ENCODE peak calls at places on chromosomes 16 and 17, in ten cellular contexts. Q, L, X, I, H, B, E, S, T and G are unnamed samples.
A peak's percentile ranks its signal among the peaks of the same experiment; 100 is the strongest.

GRCh38 chr16:30430428-30430970 is 669 bp upstream of the DCTPP1 start:
- DNase-seq in Q (no peak), L (no peak), X (no peak), I (no peak), H (no peak), B (peak; percentile 23), E (no peak), S (peak; percentile 63), T (no peak), G (no peak)

GRCh38 chr17:49333806-49334205 is 28.2 kb downstream of the ZNF652 start:
- DNase-seq in Q (no peak), L (no peak), X (peak; percentile 62), I (no peak), H (no peak), B (no peak), E (no peak), S (no peak), T (no peak), G (peak; percentile 14)

GRCh38 chr17:6040473-6040872 is 29.7 kb upstream of the WSCD1 start:
- DNase-seq in Q (no peak), L (no peak), X (no peak), I (no peak), H (no peak), B (no peak), E (no peak), S (no peak), T (no peak), G (no peak)

GRCh38 chr17:17421346-17422216 is 55.2 kb upstream of the MED9 start:
- DNase-seq in Q (no peak), L (no peak), X (no peak), I (no peak), H (no peak), B (no peak), E (no peak), S (peak; percentile 10), T (no peak), G (no peak)

GRCh38 chr17:73232587-73233373 is 28.9 kb downstream of the CPSF4L start:
- DNase-seq in Q (no peak), L (no peak), X (peak; percentile 23), I (peak; percentile 30), H (peak; percentile 14), B (peak; percentile 26), E (peak; percentile 67), S (peak; percentile 62), T (no peak), G (peak; percentile 51)

GRCh38 chr17:51046527-51047384 is 73.9 kb downstream of the SPAG9 start:
- DNase-seq in Q (no peak), L (peak; percentile 76), X (peak; percentile 87), I (no peak), H (peak; percentile 85), B (peak; percentile 58), E (peak; percentile 89), S (no peak), T (peak; percentile 94), G (peak; percentile 33)

GRCh38 chr17:72240333-72240732 is 119.5 kb downstream of the SOX9 start:
- DNase-seq in Q (no peak), L (no peak), X (no peak), I (no peak), H (no peak), B (no peak), E (no peak), S (no peak), T (no peak), G (no peak)

GRCh38 chr17:46770818-46771600 is 47.5 kb downstream of the WNT3 start:
- DNase-seq in Q (no peak), L (no peak), X (peak; percentile 23), I (no peak), H (no peak), B (peak; percentile 43), E (peak; percentile 83), S (no peak), T (peak; percentile 91), G (no peak)

GRCh38 chr16:71648162-71648561 is 22.2 kb downstream of the MARVELD3 start:
- DNase-seq in Q (no peak), L (no peak), X (no peak), I (no peak), H (no peak), B (no peak), E (no peak), S (no peak), T (no peak), G (no peak)

GRCh38 chr16:71645450-71645849 is 19.5 kb downstream of the MARVELD3 start:
- DNase-seq in Q (no peak), L (no peak), X (peak; percentile 38), I (no peak), H (peak; percentile 44), B (no peak), E (peak; percentile 23), S (no peak), T (peak; percentile 73), G (peak; percentile 46)

GRCh38 chr16:71647391-71647790 is 21.4 kb downstream of the MARVELD3 start:
- DNase-seq in Q (no peak), L (no peak), X (no peak), I (no peak), H (no peak), B (no peak), E (no peak), S (no peak), T (no peak), G (no peak)

DNA sequence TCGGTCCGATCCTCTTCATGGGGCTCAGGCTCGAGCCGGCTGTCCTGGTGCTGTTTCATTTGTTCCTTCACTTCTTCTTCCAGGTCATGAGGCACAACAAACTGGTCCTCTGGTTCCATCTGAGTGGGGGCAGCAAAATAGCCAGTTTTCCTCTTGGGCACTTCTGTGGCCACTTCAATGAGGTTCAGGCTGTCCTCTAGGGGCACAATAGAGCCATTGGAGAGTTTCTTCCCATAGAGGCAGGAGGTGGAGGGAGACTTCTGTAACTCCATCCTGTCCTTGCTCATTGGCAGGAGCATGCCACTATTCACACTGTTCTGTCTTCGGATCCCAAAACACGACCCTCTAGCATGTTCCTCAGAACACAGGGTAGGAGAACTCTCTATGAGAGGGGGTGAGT is 22.9 kb downstream of the MARVELD3 start:
- DNase-seq in Q (no peak), L (no peak), X (no peak), I (no peak), H (no peak), B (no peak), E (no peak), S (no peak), T (peak; percentile 69), G (peak; percentile 7)
- TF ChIP-seq CTCF in Q (no peak), L (peak; percentile 26), X (peak; percentile 20), I (no peak), H (peak; percentile 67), B (no peak), E (peak; percentile 23), S (no peak), T (peak; percentile 75), G (peak; percentile 55)

DNA sequence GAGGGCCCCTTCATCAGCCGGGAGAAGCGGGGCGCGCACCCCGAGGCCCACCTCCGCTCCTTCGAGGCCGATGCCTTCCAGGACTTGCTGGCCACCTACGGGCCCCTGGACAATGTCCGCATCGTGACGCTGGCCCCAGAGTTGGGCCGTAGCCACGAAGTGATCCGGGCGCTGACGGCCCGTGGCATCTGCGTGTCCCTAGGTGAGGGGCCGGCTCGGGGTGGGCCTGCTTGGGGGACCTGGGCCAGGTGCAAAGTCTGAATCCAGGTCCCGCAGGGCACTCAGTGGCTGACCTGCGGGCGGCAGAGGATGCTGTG is 3.5 kb downstream of the CEMP1 start:
- DNase-seq in Q (no peak), L (no peak), X (no peak), I (no peak), H (no peak), B (no peak), E (no peak), S (no peak), T (no peak), G (no peak)
- H3K36me3 ChIP-seq in Q (peaks cover 32% of the 10 kb centered on the region), L (no peaks in the 10 kb centered on the region), X (peaks cover 57% of the 10 kb centered on the region), I (peaks cover 23% of the 10 kb centered on the region), H (peaks cover 41% of the 10 kb centered on the region), B (peaks cover 74% of the 10 kb centered on the region), E (no peaks in the 10 kb centered on the region), S (peaks cover 62% of the 10 kb centered on the region), T (peaks cover 57% of the 10 kb centered on the region), G (peaks cover 19% of the 10 kb centered on the region)

DNA sequence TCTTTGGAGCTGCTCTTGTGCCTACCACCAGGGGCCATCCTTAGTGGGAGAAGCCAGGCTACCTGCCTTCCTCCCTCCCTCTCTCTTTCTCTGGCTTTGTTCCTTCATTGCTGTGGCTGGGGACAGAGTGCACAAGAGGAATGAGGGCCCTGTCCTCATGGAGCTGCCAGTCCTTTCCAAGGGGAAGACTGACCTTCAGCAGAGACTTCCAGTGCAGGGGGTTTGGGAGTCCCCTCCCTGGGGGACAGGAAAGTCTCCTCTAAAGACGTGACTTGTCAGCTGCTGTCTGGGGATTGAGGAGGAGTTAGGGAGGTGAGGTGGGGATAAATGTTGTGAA is 108.1 kb downstream of the CMIP start:
- DNase-seq in Q (no peak), L (no peak), X (no peak), I (no peak), H (no peak), B (no peak), E (no peak), S (no peak), T (no peak), G (no peak)
- TF ChIP-seq CTCF in Q (no peak), L (no peak), X (no peak), I (no peak), H (peak; percentile 24), B (no peak), E (no peak), S (no peak), T (peak; percentile 45), G (peak; percentile 11)

GRCh38 chr17:80375186-80375585 is 39.8 kb upstream of the ENDOV start:
- DNase-seq in Q (no peak), L (no peak), X (no peak), I (no peak), H (no peak), B (no peak), E (no peak), S (no peak), T (no peak), G (no peak)

GRCh38 chr17:80374732-80375118 is 40.2 kb upstream of the ENDOV start:
- DNase-seq in Q (no peak), L (no peak), X (no peak), I (no peak), H (no peak), B (no peak), E (no peak), S (no peak), T (no peak), G (no peak)

GRCh38 chr17:80372456-80372855 is 42.5 kb upstream of the ENDOV start:
- DNase-seq in Q (no peak), L (no peak), X (no peak), I (no peak), H (no peak), B (no peak), E (no peak), S (no peak), T (no peak), G (no peak)

GRCh38 chr17:80372922-80373570 is 41.9 kb upstream of the ENDOV start:
- DNase-seq in Q (no peak), L (no peak), X (no peak), I (no peak), H (no peak), B (no peak), E (no peak), S (no peak), T (no peak), G (no peak)

DNA sequence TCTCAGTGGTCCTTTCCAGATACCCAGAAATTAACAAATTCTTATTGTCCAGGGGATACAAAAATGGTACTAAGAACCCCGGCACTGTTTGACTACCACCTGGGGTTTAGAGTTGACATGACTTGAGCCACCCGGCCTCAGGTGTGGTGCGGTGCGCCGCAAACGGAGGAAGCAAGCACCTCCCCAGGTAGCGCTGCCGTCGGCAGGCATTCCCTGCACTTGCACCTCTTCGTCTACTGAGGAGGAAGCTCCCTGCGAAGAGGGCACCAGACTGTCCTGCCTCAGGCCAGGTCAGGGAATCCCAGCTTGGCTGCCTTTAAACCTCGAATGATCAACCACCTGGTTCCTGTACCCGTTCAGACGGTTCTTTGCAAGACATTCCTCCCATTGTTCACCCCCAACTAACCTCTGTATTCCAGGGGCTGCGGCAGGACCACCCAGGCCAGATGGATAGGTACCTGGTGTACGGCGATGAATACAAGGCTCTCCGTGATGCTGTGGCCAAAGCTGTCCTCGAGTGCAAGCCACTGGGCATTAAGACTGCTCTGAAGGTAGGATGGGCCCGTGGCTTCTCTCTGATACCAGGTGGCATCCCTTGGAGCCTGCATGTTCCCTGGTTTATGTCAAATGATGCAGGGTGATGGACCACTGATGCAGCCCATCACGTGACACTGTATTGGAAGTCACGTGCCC is 40.8 kb upstream of the ENDOV start:
- DNase-seq in Q (no peak), L (no peak), X (no peak), I (no peak), H (no peak), B (no peak), E (no peak), S (no peak), T (no peak), G (no peak)
- H3K36me3 ChIP-seq in Q (peaks cover 89% of the 10 kb centered on the region), L (peaks cover 13% of the 10 kb centered on the region), X (peaks cover 66% of the 10 kb centered on the region), I (peaks cover 90% of the 10 kb centered on the region), H (peaks cover 74% of the 10 kb centered on the region), B (peaks cover 99% of the 10 kb centered on the region), E (no peaks in the 10 kb centered on the region), S (peaks cover 99% of the 10 kb centered on the region), T (peaks cover 82% of the 10 kb centered on the region), G (peaks cover 44% of the 10 kb centered on the region)